ENCODE peak calls at places on chromosomes 12 and 14, in five cellular contexts. K is lung, M is spleen, D is Panc1, U is PC-9. R is an unnamed sample.

GRCh38 chr14:71169028-71169427 is 261.8 kb downstream of the PCNX1 start:
- DNase-seq in M (no peak), U (no peak), D (no peak), K (no peak), R (peak; percentile 30)

GRCh38 chr12:50507930-50508329 is 3.1 kb downstream of the DIP2B start:
- DNase-seq in U (no peak), M (no peak), D (no peak), K (no peak), R (no peak)

GRCh38 chr12:91361864-91362263 is 179.2 kb upstream of the DCN start:
- DNase-seq in U (peak; percentile 37), K (no peak), D (no peak), M (no peak), R (peak; percentile 20)

GRCh38 chr14:104864267-104865068 is 600 bp upstream of the CEP170B start:
- DNase-seq in K (peak; percentile 73), U (peak; percentile 87), M (peak; percentile 78), D (no peak), R (peak; percentile 83)

GRCh38 chr14:75469606-75470237 is 41.9 kb downstream of the JDP2 start:
- DNase-seq in M (no peak), D (no peak), U (no peak), K (peak; percentile 82), R (no peak)

GRCh38 chr14:55712505-55712904 is 132.5 kb downstream of the KTN1 start:
- DNase-seq in U (no peak), K (no peak), M (no peak), D (no peak), R (no peak)

GRCh38 chr12:7090222-7090998 is 1.8 kb downstream of the C1R start:
- DNase-seq in D (no peak), M (no peak), K (no peak), U (no peak), R (no peak)

GRCh38 chr14:64983439-64984310 is 3.0 kb upstream of the FNTB start:
- DNase-seq in K (no peak), D (peak; percentile 15), M (no peak), U (peak; percentile 65), R (peak; percentile 52)

GRCh38 chr12:30847259-30847658 is 79.3 kb upstream of the TSPAN11 start:
- DNase-seq in M (no peak), K (no peak), U (peak; percentile 61), D (peak; percentile 64), R (no peak)

GRCh38 chr14:96055065-96055752 is 16.0 kb downstream of the C14orf132 start:
- DNase-seq in U (no peak), M (peak; percentile 45), K (no peak), D (no peak), R (no peak)

GRCh38 chr12:19382111-19382526 is 57.2 kb upstream of the AEBP2 start:
- DNase-seq in U (peak; percentile 76), M (peak; percentile 32), D (no peak), K (no peak), R (peak; percentile 53)

GRCh38 chr14:67609642-67610310 is 9.7 kb upstream of the PIGH start:
- DNase-seq in D (no peak), U (no peak), K (no peak), M (no peak), R (no peak)

GRCh38 chr14:79101388-79101787 is 931.2 kb downstream of the NRXN3 start:
- DNase-seq in D (no peak), U (no peak), K (no peak), M (no peak), R (no peak)

GRCh38 chr14:75979071-75979571 is 2.7 kb downstream of the TGFB3 start:
- DNase-seq in M (peak; percentile 77), K (no peak), D (no peak), U (no peak), R (peak; percentile 21)

GRCh38 chr14:87030182-87030581 is 962.8 kb downstream of the GALC start:
- DNase-seq in K (no peak), M (no peak), U (no peak), D (no peak), R (no peak)

GRCh38 chr14:103699901-103700752 is 15.1 kb downstream of the XRCC3 start:
- DNase-seq in U (no peak), K (no peak), M (peak; percentile 75), D (no peak), R (no peak)

GRCh38 chr12:56658921-56659320 is 13.1 kb upstream of the ATP5F1B start:
- DNase-seq in M (no peak), D (no peak), U (no peak), K (no peak), R (no peak)

GRCh38 chr12:75658826-75659823 is 147.7 kb upstream of the KRR1 start:
- DNase-seq in M (no peak), U (no peak), D (no peak), K (no peak), R (peak; percentile 38)

GRCh38 chr12:116313194-116313910 is 35.9 kb upstream of the MED13L start:
- DNase-seq in M (no peak), K (no peak), U (no peak), D (no peak), R (no peak)

GRCh38 chr12:116126610-116127009 is 150.9 kb downstream of the MED13L start:
- DNase-seq in M (no peak), K (no peak), D (no peak), U (no peak), R (no peak)

GRCh38 chr12:64147860-64148259 is 74.2 kb downstream of the KICS2 start:
- DNase-seq in M (no peak), D (no peak), U (no peak), K (no peak), R (no peak)

GRCh38 chr12:67449591-67450052 is 180.5 kb downstream of the CAND1 start:
- DNase-seq in U (no peak), D (no peak), K (no peak), M (no peak), R (no peak)

GRCh38 chr14:23093993-23094665 is 807 bp downstream of the ACIN1 start:
- DNase-seq in U (no peak), D (no peak), M (peak; percentile 15), K (no peak), R (no peak)

GRCh38 chr12:99627459-99627858 is 20.1 kb upstream of the GARIN6 start:
- DNase-seq in D (no peak), M (no peak), U (no peak), K (no peak), R (no peak)
- TF ChIP-seq CTCF in D (no peak), M (no peak), U (no peak), K (no peak), R (no peak)

GRCh38 chr12:28320353-28320752 is 130.1 kb downstream of the CCDC91 start:
- DNase-seq in U (no peak), D (no peak), K (no peak), M (no peak), R (no peak)
- H3K27ac ChIP-seq in U (no peak overlapping the region), D (no peak overlapping the region), K (no peak overlapping the region), M (no peak overlapping the region), R (no peak overlapping the region)

GRCh38 chr14:57755018-57755521 is 110.8 kb downstream of the SLC35F4 start:
- DNase-seq in M (no peak), D (no peak), K (no peak), U (no peak), R (no peak)

GRCh38 chr14:57761800-57762199 is 104.1 kb downstream of the SLC35F4 start:
- DNase-seq in K (no peak), D (no peak), M (no peak), U (no peak), R (no peak)

GRCh38 chr14:57760891-57761290 is 105.0 kb downstream of the SLC35F4 start:
- DNase-seq in K (no peak), U (no peak), D (no peak), M (no peak), R (no peak)
- TF ChIP-seq CTCF in K (no peak), U (no peak), D (no peak), M (no peak), R (no peak)

DNA sequence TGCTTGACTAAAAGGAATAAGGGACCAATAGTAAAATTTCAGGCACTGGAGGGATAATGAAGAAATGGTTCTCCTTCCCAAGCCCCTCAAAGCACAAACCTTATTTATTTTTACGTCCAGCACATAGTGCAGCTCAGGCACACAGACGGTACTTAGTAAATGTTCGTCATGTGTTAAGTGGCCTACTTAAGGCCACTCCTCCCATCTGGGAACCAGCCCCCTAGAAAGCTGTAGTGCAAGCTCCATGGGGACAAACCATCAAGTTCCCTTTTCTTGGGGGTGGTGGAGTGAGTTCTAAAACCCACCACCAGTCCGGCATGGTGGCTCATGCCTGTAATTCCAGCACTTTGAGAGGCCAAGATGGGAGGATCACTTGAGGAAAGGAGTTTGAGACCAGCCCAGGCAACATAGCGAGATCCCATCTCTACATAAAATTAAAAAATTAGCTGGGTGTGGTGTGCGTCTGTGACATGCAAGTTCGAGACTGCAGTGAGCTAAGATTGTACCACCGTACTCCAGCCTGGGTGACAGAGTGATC is 49.4 kb downstream of the PITPNM2 start:
- DNase-seq in D (no peak), M (no peak), U (no peak), K (no peak), R (no peak)
- H3K27ac ChIP-seq in D (no peak overlapping the region), M (no peak overlapping the region), U (no peak overlapping the region), K (peak overlapping the region; percentile 67), R (no peak overlapping the region)

R was measured in RWPE1.